ENCODE peak calls at places on chromosomes 5 and 9, in seven cellular contexts. A, R, T, M, L, G and W are unnamed samples.

GRCh38 chr9:2343756-2344155 is 277.8 kb upstream of the VLDLR start:
- DNase-seq in R (no peak), G (no peak), A (no peak), L (no peak), T (no peak), M (no peak), W (no peak)

GRCh38 chr5:75405296-75405695 is 68.3 kb downstream of the HMGCR start:
- DNase-seq in G (no peak), M (no peak), A (no peak), T (no peak), L (no peak), R (no peak), W (no peak)

GRCh38 chr9:112711050-112711689 is 6.7 kb downstream of the INIP start:
- DNase-seq in T (no peak), A (peak), L (no peak), M (peak), R (no peak), G (peak), W (no peak)

GRCh38 chr5:40689442-40689841 is 9.7 kb downstream of the PTGER4 start:
- DNase-seq in A (peak), L (no peak), M (peak), R (no peak), G (peak), T (peak), W (no peak)

GRCh38 chr5:170534177-170534576 is 30.4 kb downstream of the KCNIP1 start:
- DNase-seq in R (no peak), L (no peak), T (no peak), A (no peak), M (no peak), G (no peak), W (no peak)

GRCh38 chr9:115015018-115015635 is 84.7 kb upstream of the TNFSF8 start:
- DNase-seq in T (no peak), L (peak), A (peak), M (peak), G (peak), R (peak), W (no peak)

GRCh38 chr5:127969651-127970050 is 113.9 kb upstream of the SLC12A2 start:
- DNase-seq in R (no peak), M (no peak), A (no peak), L (no peak), G (no peak), T (no peak), W (no peak)

GRCh38 chr5:141960018-141960417 is 2.0 kb upstream of the PCDH12 start:
- DNase-seq in T (no peak), G (peak), L (peak), M (no peak), R (no peak), A (no peak), W (no peak)

GRCh38 chr9:110332766-110333165 is 4.9 kb downstream of the TXNDC8 start:
- DNase-seq in R (no peak), A (no peak), L (no peak), M (no peak), T (no peak), G (no peak), W (no peak)

GRCh38 chr5:136020383-136021015 is 8.3 kb upstream of the TGFBI start:
- DNase-seq in R (no peak), G (peak), T (no peak), M (peak), A (peak), L (no peak), W (no peak)

GRCh38 chr5:410911-411517 is 32.0 kb upstream of the EXOC3 start:
- DNase-seq in T (no peak), L (no peak), R (no peak), G (no peak), M (peak), A (no peak), W (no peak)

GRCh38 chr5:16539169-16539666 is 73.6 kb upstream of the ZNF622 start:
- DNase-seq in M (peak), R (no peak), T (no peak), A (peak), G (peak), L (no peak), W (no peak)

GRCh38 chr5:176565760-176566288 is 16.7 kb downstream of the CDHR2 start:
- DNase-seq in R (no peak), T (no peak), G (no peak), L (no peak), M (no peak), A (no peak), W (no peak)

GRCh38 chr9:131180454-131180853 is 55.1 kb downstream of the NUP214 start:
- DNase-seq in M (peak), G (peak), T (no peak), L (no peak), A (peak), R (no peak), W (no peak)

GRCh38 chr9:124658165-124659017 is 112.7 kb downstream of the NR6A1 start:
- DNase-seq in A (peak), M (peak), R (peak), T (peak), L (peak), G (peak), W (peak)

GRCh38 chr5:123690821-123691220 is 178.8 kb downstream of the CSNK1G3 start:
- DNase-seq in M (peak), G (no peak), A (no peak), L (no peak), T (no peak), R (no peak), W (no peak)

GRCh38 chr5:44983006-44983405 is 174.3 kb downstream of the MRPS30 start:
- DNase-seq in T (no peak), A (no peak), G (no peak), M (no peak), R (no peak), L (no peak), W (no peak)

GRCh38 chr9:81462759-81463158 is 226.6 kb downstream of the TLE1 start:
- DNase-seq in A (no peak), R (no peak), T (no peak), G (no peak), M (peak), L (no peak), W (no peak)

GRCh38 chr5:120568716-120569115 is 104.6 kb downstream of the PRR16 start:
- DNase-seq in M (no peak), L (no peak), T (no peak), G (peak), A (peak), R (no peak), W (no peak)

GRCh38 chr9:89312154-89312616 is 1.2 kb downstream of the CKS2 start:
- DNase-seq in R (no peak), T (no peak), G (peak), A (no peak), M (peak), L (no peak), W (no peak)

GRCh38 chr9:99368341-99369326 is 146.6 kb downstream of the SEC61B start:
- DNase-seq in A (peak), M (peak), G (peak), R (no peak), L (peak), T (no peak), W (no peak)

GRCh38 chr5:79229357-79230174 is 6.4 kb upstream of the JMY start:
- DNase-seq in G (peak), M (no peak), T (no peak), L (peak), R (peak), A (no peak), W (no peak)

GRCh38 chr5:6446626-6447309 is 1.9 kb upstream of the UBE2QL1 start:
- DNase-seq in A (no peak), R (no peak), M (no peak), G (no peak), L (no peak), T (no peak), W (no peak)

GRCh38 chr5:72556351-72557146 is 49.3 kb upstream of the ZNF366 start:
- DNase-seq in L (peak), R (peak), G (peak), M (peak), T (no peak), A (peak), W (no peak)

GRCh38 chr5:80192507-80193241 is 63.2 kb downstream of the SERINC5 start:
- DNase-seq in A (no peak), L (no peak), R (no peak), M (peak), T (no peak), G (peak), W (no peak)

GRCh38 chr5:14591548-14591947 is 10.0 kb downstream of the OTULINL start:
- DNase-seq in M (peak), T (no peak), A (no peak), G (no peak), L (no peak), R (no peak), W (no peak)

GRCh38 chr5:82601085-82601484 is 322.9 kb upstream of the RPS23 start:
- DNase-seq in R (no peak), T (no peak), A (no peak), M (no peak), G (no peak), L (no peak), W (no peak)

GRCh38 chr9:70080481-70081119 is 37.0 kb downstream of the MAMDC2 start:
- DNase-seq in G (no peak), T (no peak), A (peak), R (peak), M (peak), L (no peak), W (no peak)

GRCh38 chr5:137833463-137833862 is 34.2 kb upstream of the MYOT start:
- DNase-seq in A (peak), G (no peak), R (no peak), T (no peak), M (no peak), L (no peak), W (no peak)

GRCh38 chr5:55914971-55915370 is 63.8 kb downstream of the IL31RA start:
- DNase-seq in A (no peak), M (no peak), R (no peak), L (no peak), G (no peak), T (no peak), W (no peak)

GRCh38 chr5:179123109-179123426 is 62.9 kb downstream of the ZNF354C start:
- DNase-seq in M (peak), L (no peak), G (no peak), T (no peak), R (no peak), A (no peak), W (no peak)

GRCh38 chr9:134057751-134058701 is 9.8 kb downstream of the BRD3 start:
- DNase-seq in G (no peak), T (no peak), L (no peak), R (no peak), A (no peak), M (no peak), W (no peak)

GRCh38 chr9:97954550-97954989 is 16.6 kb upstream of the HEMGN start:
- DNase-seq in G (no peak), T (peak), L (peak), M (peak), A (peak), R (peak), W (peak)

GRCh38 chr5:31269259-31269658 is 75.8 kb downstream of the CDH6 start:
- DNase-seq in T (no peak), A (no peak), L (no peak), G (no peak), R (no peak), M (no peak), W (no peak)

GRCh38 chr5:6452622-6453504 is 4.2 kb downstream of the UBE2QL1 start:
- DNase-seq in A (no peak), G (no peak), T (no peak), M (no peak), R (no peak), L (no peak), W (no peak)

GRCh38 chr9:135884328-135885035 is 22.9 kb downstream of the CAMSAP1 start:
- DNase-seq in G (peak), A (peak), M (no peak), T (no peak), R (no peak), L (no peak), W (no peak)

GRCh38 chr5:1515921-1516571 is 7.7 kb downstream of the LPCAT1 start:
- DNase-seq in R (no peak), A (no peak), T (no peak), M (no peak), L (no peak), G (no peak), W (no peak)

GRCh38 chr5:41956943-41957342 is 31.9 kb downstream of the FBXO4 start:
- DNase-seq in R (no peak), A (no peak), L (no peak), M (no peak), T (no peak), G (no peak), W (no peak)

GRCh38 chr9:97860451-97861147 is 7.6 kb downstream of the FOXE1 start:
- DNase-seq in G (no peak), T (no peak), R (no peak), M (peak), L (no peak), A (no peak), W (no peak)

GRCh38 chr9:113247640-113248039 is 26.3 kb downstream of the SLC31A1 start:
- DNase-seq in G (no peak), A (no peak), L (no peak), T (no peak), R (no peak), M (no peak), W (no peak)